ENCODE peak calls at places on chromosome 10, in eight cellular contexts. V, Z, W, O, X, M, G and D are unnamed samples.
A peak's percentile ranks its signal among the peaks of the same experiment; 100 is the strongest.

GRCh38 chr10:6579904-6580278 is at the start of gene PRKCQ:
- DNase-seq in V (no peak), Z (peak; percentile 65), W (no peak), O (no peak), X (no peak), M (peak; percentile 44), G (no peak), D (peak; percentile 22)

GRCh38 chr10:7541137-7542087 is 125.4 kb downstream of the ITIH5 start:
- DNase-seq in V (no peak), Z (no peak), W (no peak), O (no peak), X (no peak), M (no peak), G (no peak), D (no peak)

GRCh38 chr10:101123085-101123814 is 7.8 kb upstream of the TLX1 start:
- DNase-seq in V (no peak), Z (no peak), W (no peak), O (no peak), X (peak; percentile 32), M (no peak), G (no peak), D (no peak)

GRCh38 chr10:132937861-132938260 is 4.5 kb downstream of the CFAP46 start:
- DNase-seq in V (no peak), Z (no peak), W (no peak), O (no peak), X (peak; percentile 66), M (no peak), G (no peak), D (no peak)

GRCh38 chr10:48821692-48822091 is 117.9 kb downstream of the LRRC18 start:
- DNase-seq in V (no peak), Z (no peak), W (no peak), O (no peak), X (no peak), M (no peak), G (no peak), D (no peak)

GRCh38 chr10:87915989-87916388 is 52.6 kb downstream of the PTEN start:
- DNase-seq in V (no peak), Z (peak; percentile 57), W (no peak), O (peak; percentile 37), X (no peak), M (no peak), G (no peak), D (no peak)

GRCh38 chr10:79249156-79250121 is 97.8 kb upstream of the PPIF start:
- DNase-seq in V (no peak), Z (no peak), W (no peak), O (no peak), X (no peak), M (no peak), G (no peak), D (no peak)

GRCh38 chr10:27525819-27526218 is 21.7 kb downstream of the RAB18 start:
- DNase-seq in V (no peak), Z (peak; percentile 77), W (peak; percentile 61), O (peak; percentile 82), X (no peak), M (no peak), G (no peak), D (no peak)

GRCh38 chr10:75008952-75009351 is 102.5 kb upstream of the SAMD8 start:
- DNase-seq in V (no peak), Z (no peak), W (no peak), O (no peak), X (no peak), M (no peak), G (no peak), D (no peak)

GRCh38 chr10:30750971-30751677 is 121.6 kb upstream of the LYZL2 start:
- DNase-seq in V (no peak), Z (peak; percentile 21), W (no peak), O (peak; percentile 42), X (no peak), M (no peak), G (no peak), D (no peak)

GRCh38 chr10:123147635-123148413 is at the start of gene HMX2:
- DNase-seq in V (peak; percentile 24), Z (no peak), W (no peak), O (no peak), X (peak; percentile 37), M (no peak), G (no peak), D (no peak)

GRCh38 chr10:132480356-132480755 is 57.2 kb upstream of the INPP5A start:
- DNase-seq in V (no peak), Z (peak; percentile 46), W (no peak), O (no peak), X (no peak), M (no peak), G (no peak), D (no peak)

GRCh38 chr10:2144584-2144983 is 407.3 kb upstream of the ADARB2 start:
- DNase-seq in V (no peak), Z (no peak), W (no peak), O (no peak), X (no peak), M (no peak), G (no peak), D (no peak)

GRCh38 chr10:58465641-58466040 is 47.0 kb upstream of the BICC1 start:
- DNase-seq in V (no peak), Z (peak; percentile 50), W (no peak), O (no peak), X (no peak), M (no peak), G (no peak), D (no peak)

GRCh38 chr10:132311338-132311939 is 3.7 kb upstream of the STK32C start:
- DNase-seq in V (no peak), Z (no peak), W (no peak), O (no peak), X (no peak), M (no peak), G (no peak), D (no peak)

GRCh38 chr10:71331736-71332135 is 12.7 kb downstream of the SLC29A3 start:
- DNase-seq in V (peak; percentile 70), Z (no peak), W (no peak), O (no peak), X (peak; percentile 93), M (no peak), G (no peak), D (no peak)

GRCh38 chr10:35585903-35586535 is 19.1 kb upstream of the GJD4 start:
- DNase-seq in V (no peak), Z (no peak), W (no peak), O (no peak), X (no peak), M (no peak), G (no peak), D (no peak)

GRCh38 chr10:116654816-116655215 is 34.1 kb downstream of the PNLIPRP2 start:
- DNase-seq in V (no peak), Z (no peak), W (no peak), O (no peak), X (no peak), M (no peak), G (no peak), D (no peak)

GRCh38 chr10:72331575-72332422 is 22.9 kb downstream of the DNAJB12 start:
- DNase-seq in V (peak; percentile 91), Z (peak; percentile 88), W (peak; percentile 31), O (peak; percentile 93), X (peak; percentile 95), M (peak; percentile 92), G (peak; percentile 96), D (peak; percentile 97)